ENCODE peak calls at places on chromosomes 7 and 10, in nine cellular contexts. U is effector memory CD8-positive, alpha-beta T cell; O is LoVo; X is Daoy; Y is HCT116; M is T-cell; G is cardiac fibroblast; J is glutamatergic neuron; L is fibroblast of gingiva. Z is an unnamed sample.

GRCh38 chr10:8444630-8445029 is 390.1 kb downstream of the GATA3 start:
- DNase-seq in U (peak), O (no peak), Y (no peak), G (peak), L (no peak), M (peak), J (peak), X (peak), Z (no peak)

GRCh38 chr10:72315611-72316385 is 38.9 kb downstream of the DNAJB12 start:
- DNase-seq in U (no peak), J (no peak), X (no peak), M (no peak), Y (no peak), L (peak), O (peak), G (peak), Z (peak)

GRCh38 chr7:140571537-140572122 is 69.0 kb downstream of the DENND2A start:
- DNase-seq in G (peak), O (peak), U (no peak), J (no peak), Y (no peak), X (no peak), L (peak), M (no peak), Z (no peak)

GRCh38 chr7:28595779-28596178 is 183.5 kb downstream of the CREB5 start:
- DNase-seq in G (no peak), J (no peak), L (no peak), X (no peak), O (no peak), M (no peak), U (no peak), Y (no peak), Z (no peak)

GRCh38 chr7:41869091-41869490 is 166.2 kb upstream of the INHBA start:
- DNase-seq in L (peak), Y (no peak), X (no peak), J (no peak), G (peak), U (no peak), M (no peak), O (no peak), Z (no peak)

GRCh38 chr7:54904986-54905385 is 113.8 kb upstream of the EGFR start:
- DNase-seq in G (peak), X (no peak), U (no peak), Y (no peak), M (no peak), J (no peak), L (peak), O (no peak), Z (no peak)

GRCh38 chr10:116398224-116398623 is 29.4 kb upstream of the PNLIPRP3 start:
- DNase-seq in G (no peak), L (no peak), M (no peak), O (no peak), J (no peak), Y (no peak), X (no peak), U (no peak), Z (no peak)

GRCh38 chr10:92222603-92223275 is 68.1 kb downstream of the CPEB3 start:
- DNase-seq in J (no peak), Y (peak), L (peak), M (no peak), G (peak), O (peak), X (peak), U (no peak), Z (no peak)

GRCh38 chr10:4395731-4396130 is 430.3 kb upstream of the AKR1E2 start:
- DNase-seq in M (no peak), U (no peak), Y (no peak), X (no peak), J (no peak), G (no peak), L (no peak), O (no peak), Z (no peak)

GRCh38 chr10:59393349-59393748 is 31.0 kb upstream of the FAM13C start:
- DNase-seq in J (no peak), X (no peak), O (no peak), Y (no peak), G (peak), M (no peak), L (no peak), U (no peak), Z (no peak)

GRCh38 chr10:61747341-61747740 is 84.6 kb downstream of the CABCOCO1 start:
- DNase-seq in U (no peak), J (no peak), G (no peak), Y (no peak), X (no peak), O (no peak), M (no peak), L (peak), Z (no peak)

GRCh38 chr7:87220734-87221215 is 1.2 kb upstream of the TMEM243 start:
- DNase-seq in L (no peak), Y (no peak), O (peak), U (no peak), G (peak), M (no peak), J (no peak), X (peak), Z (no peak)

GRCh38 chr10:2576892-2577291 is 490.5 kb upstream of the PFKP start:
- DNase-seq in O (no peak), L (no peak), Y (no peak), X (peak), J (no peak), U (no peak), G (no peak), M (no peak), Z (no peak)

GRCh38 chr7:24721378-24722030 is 35.8 kb downstream of the GSDME start:
- DNase-seq in G (no peak), O (peak), M (no peak), L (no peak), U (no peak), X (no peak), J (no peak), Y (no peak), Z (no peak)

GRCh38 chr7:45053941-45054340 is 34.8 kb downstream of the NACAD start:
- DNase-seq in J (no peak), L (no peak), Y (no peak), M (no peak), O (no peak), U (no peak), G (no peak), X (no peak), Z (no peak)

GRCh38 chr7:50953303-50953702 is 170.6 kb upstream of the GRB10 start:
- DNase-seq in U (no peak), Y (no peak), O (no peak), J (no peak), G (peak), M (no peak), X (no peak), L (no peak), Z (no peak)

GRCh38 chr10:22010973-22011408 is 7.5 kb upstream of the DNAJC1 start:
- DNase-seq in L (peak), O (peak), J (no peak), G (peak), U (no peak), M (no peak), Y (peak), X (no peak), Z (no peak)

GRCh38 chr10:101843032-101843991 is at the start of gene KCNIP2:
- DNase-seq in X (no peak), G (no peak), L (no peak), O (no peak), U (peak), M (peak), J (peak), Y (no peak), Z (no peak)

GRCh38 chr7:42736931-42737330 is 174.9 kb downstream of the C7orf25 start:
- DNase-seq in J (no peak), L (no peak), M (no peak), G (no peak), Y (no peak), U (no peak), X (no peak), O (no peak), Z (no peak)

GRCh38 chr7:145692237-145692950 is 424.2 kb upstream of the CNTNAP2 start:
- DNase-seq in X (peak), O (no peak), J (no peak), L (peak), Y (no peak), M (no peak), U (no peak), G (peak), Z (no peak)

GRCh38 chr7:18906901-18907300 is 210.5 kb downstream of the TWIST1 start:
- DNase-seq in O (no peak), U (no peak), G (peak), X (no peak), L (no peak), Y (no peak), M (no peak), J (no peak), Z (no peak)

GRCh38 chr10:121409466-121410104 is 188.7 kb downstream of the FGFR2 start:
- DNase-seq in J (no peak), X (no peak), U (no peak), L (no peak), O (no peak), G (no peak), M (no peak), Y (no peak), Z (no peak)

GRCh38 chr10:34804306-34804705 is 10.8 kb downstream of the PARD3 start:
- DNase-seq in M (no peak), O (no peak), Y (no peak), G (no peak), L (no peak), X (no peak), U (no peak), J (no peak), Z (peak)

GRCh38 chr7:13724631-13725566 is 264.6 kb downstream of the ETV1 start:
- DNase-seq in G (no peak), O (no peak), X (no peak), J (no peak), M (no peak), L (no peak), Y (no peak), U (no peak), Z (no peak)

GRCh38 chr10:33086100-33086499 is 128.1 kb upstream of the ITGB1 start:
- DNase-seq in U (no peak), Y (no peak), L (no peak), G (no peak), M (no peak), J (no peak), O (no peak), X (no peak), Z (no peak)

GRCh38 chr10:23467024-23467423 is 28.1 kb downstream of the OTUD1 start:
- DNase-seq in Y (no peak), M (no peak), X (no peak), O (no peak), J (no peak), G (no peak), L (no peak), U (no peak), Z (no peak)

GRCh38 chr7:112092306-112093090 is 113.7 kb downstream of the DOCK4 start:
- DNase-seq in G (no peak), J (no peak), X (no peak), U (no peak), O (no peak), L (no peak), M (no peak), Y (no peak), Z (no peak)

GRCh38 chr10:79268100-79268670 is 79.1 kb upstream of the PPIF start:
- DNase-seq in O (no peak), L (peak), G (peak), J (no peak), Y (no peak), M (no peak), U (no peak), X (peak), Z (no peak)

GRCh38 chr7:149716007-149716931 is 57.1 kb downstream of the ZNF467 start:
- DNase-seq in M (no peak), G (no peak), L (no peak), U (no peak), J (no peak), O (no peak), X (no peak), Y (no peak), Z (no peak)

GRCh38 chr7:6228363-6228762 is 44.1 kb downstream of the CYTH3 start:
- DNase-seq in J (no peak), X (no peak), O (no peak), M (no peak), G (no peak), U (no peak), L (no peak), Y (no peak), Z (no peak)

GRCh38 chr10:58237014-58237830 is 30.5 kb downstream of the IPMK start:
- DNase-seq in M (no peak), O (no peak), G (peak), Y (peak), U (no peak), L (peak), X (peak), J (no peak), Z (peak)

GRCh38 chr10:2867788-2868299 is 199.5 kb upstream of the PFKP start:
- DNase-seq in J (no peak), L (no peak), X (no peak), O (no peak), U (no peak), Y (no peak), M (no peak), G (no peak), Z (no peak)

GRCh38 chr7:146864644-146865043 is 748.0 kb downstream of the CNTNAP2 start:
- DNase-seq in O (no peak), X (no peak), L (no peak), M (no peak), J (no peak), G (no peak), Y (no peak), U (no peak), Z (no peak)

GRCh38 chr7:152336754-152337368 is 98.9 kb downstream of the KMT2C start:
- DNase-seq in Y (peak), L (peak), G (peak), U (peak), J (peak), M (no peak), X (peak), O (peak), Z (peak)

GRCh38 chr10:1939016-1939415 is 201.7 kb upstream of the ADARB2 start:
- DNase-seq in X (no peak), G (no peak), J (no peak), Y (no peak), L (no peak), U (no peak), O (no peak), M (peak), Z (no peak)

GRCh38 chr10:17882557-17882956 is 69.2 kb upstream of the SLC39A12 start:
- DNase-seq in Y (no peak), M (no peak), O (no peak), X (no peak), J (no peak), L (peak), G (no peak), U (no peak), Z (no peak)

GRCh38 chr10:133134411-133135115 is 25.5 kb upstream of the KNDC1 start:
- DNase-seq in M (no peak), O (no peak), U (no peak), J (peak), L (no peak), X (no peak), G (no peak), Y (no peak), Z (no peak)

Z was measured in HFF-Myc.